ENCODE peak calls at places on chromosomes 13 and 19, in seven cellular contexts. One of them, this sample, is unnamed.

GRCh38 chr19:12648088-12648487 is 18.5 kb downstream of the MAN2B1 start:
- DNase-seq in adrenal gland: no peak
- DNase-seq in A549: no peak
- DNase-seq in sigmoid colon: no peak
- DNase-seq in heart left ventricle: no peak
- DNase-seq in esophagus squamous epithelium: no peak
- DNase-seq in breast epithelium: no peak
- DNase-seq in this sample: no peak

GRCh38 chr19:1000095-1000494 is at the start of gene GRIN3B:
- DNase-seq in adrenal gland: peak
- DNase-seq in A549: peak
- DNase-seq in sigmoid colon: no peak
- DNase-seq in heart left ventricle: peak
- DNase-seq in esophagus squamous epithelium: no peak
- DNase-seq in breast epithelium: peak
- DNase-seq in this sample: peak

GRCh38 chr13:48808689-48809088 is 155.0 kb downstream of the CYSLTR2 start:
- DNase-seq in adrenal gland: peak
- DNase-seq in A549: no peak
- DNase-seq in sigmoid colon: no peak
- DNase-seq in heart left ventricle: no peak
- DNase-seq in esophagus squamous epithelium: no peak
- DNase-seq in breast epithelium: no peak
- DNase-seq in this sample: no peak

GRCh38 chr13:36718146-36718545 is 44.3 kb downstream of the SERTM1 start:
- DNase-seq in adrenal gland: no peak
- DNase-seq in A549: no peak
- DNase-seq in sigmoid colon: no peak
- DNase-seq in heart left ventricle: no peak
- DNase-seq in esophagus squamous epithelium: no peak
- DNase-seq in breast epithelium: no peak
- DNase-seq in this sample: no peak

GRCh38 chr13:39405596-39405995 is 197.4 kb downstream of the LHFPL6 start:
- DNase-seq in adrenal gland: no peak
- DNase-seq in A549: no peak
- DNase-seq in sigmoid colon: no peak
- DNase-seq in heart left ventricle: no peak
- DNase-seq in esophagus squamous epithelium: no peak
- DNase-seq in breast epithelium: no peak
- DNase-seq in this sample: no peak

GRCh38 chr19:58562126-58563033 is 4.0 kb upstream of the UBE2M start:
- DNase-seq in adrenal gland: peak
- DNase-seq in A549: no peak
- DNase-seq in sigmoid colon: peak
- DNase-seq in heart left ventricle: peak
- DNase-seq in esophagus squamous epithelium: no peak
- DNase-seq in breast epithelium: no peak
- DNase-seq in this sample: no peak

GRCh38 chr19:55085923-55086715 is 10.4 kb downstream of the EPS8L1 start:
- DNase-seq in adrenal gland: no peak
- DNase-seq in A549: no peak
- DNase-seq in sigmoid colon: no peak
- DNase-seq in heart left ventricle: no peak
- DNase-seq in esophagus squamous epithelium: no peak
- DNase-seq in breast epithelium: no peak
- DNase-seq in this sample: no peak

GRCh38 chr13:52879950-52880650 is 31.7 kb upstream of the PCDH8 start:
- DNase-seq in adrenal gland: no peak
- DNase-seq in A549: no peak
- DNase-seq in sigmoid colon: no peak
- DNase-seq in heart left ventricle: no peak
- DNase-seq in esophagus squamous epithelium: no peak
- DNase-seq in breast epithelium: no peak
- DNase-seq in this sample: no peak

GRCh38 chr13:113954046-113954841 is 19.6 kb downstream of the C13orf46 start:
- DNase-seq in adrenal gland: no peak
- DNase-seq in A549: no peak
- DNase-seq in sigmoid colon: no peak
- DNase-seq in heart left ventricle: no peak
- DNase-seq in esophagus squamous epithelium: no peak
- DNase-seq in breast epithelium: no peak
- DNase-seq in this sample: no peak

GRCh38 chr13:24267801-24268200 is 41.6 kb upstream of the C1QTNF9 start:
- DNase-seq in adrenal gland: no peak
- DNase-seq in A549: no peak
- DNase-seq in sigmoid colon: no peak
- DNase-seq in heart left ventricle: no peak
- DNase-seq in esophagus squamous epithelium: no peak
- DNase-seq in breast epithelium: no peak
- DNase-seq in this sample: no peak

GRCh38 chr13:33207616-33207964 is 78.0 kb downstream of the STARD13 start:
- DNase-seq in adrenal gland: peak
- DNase-seq in A549: no peak
- DNase-seq in sigmoid colon: no peak
- DNase-seq in heart left ventricle: no peak
- DNase-seq in esophagus squamous epithelium: no peak
- DNase-seq in breast epithelium: no peak
- DNase-seq in this sample: no peak

GRCh38 chr19:31639306-31639705 is 290.1 kb upstream of the TSHZ3 start:
- DNase-seq in adrenal gland: no peak
- DNase-seq in A549: no peak
- DNase-seq in sigmoid colon: no peak
- DNase-seq in heart left ventricle: no peak
- DNase-seq in esophagus squamous epithelium: no peak
- DNase-seq in breast epithelium: no peak
- DNase-seq in this sample: peak

GRCh38 chr13:24668955-24669354 is 11.3 kb upstream of the ATP12A start:
- DNase-seq in adrenal gland: no peak
- DNase-seq in A549: no peak
- DNase-seq in sigmoid colon: no peak
- DNase-seq in heart left ventricle: no peak
- DNase-seq in esophagus squamous epithelium: no peak
- DNase-seq in breast epithelium: no peak
- DNase-seq in this sample: no peak

GRCh38 chr19:38417544-38418506 is 8.2 kb downstream of the RASGRP4 start:
- DNase-seq in adrenal gland: peak
- DNase-seq in A549: peak
- DNase-seq in sigmoid colon: peak
- DNase-seq in heart left ventricle: peak
- DNase-seq in esophagus squamous epithelium: no peak
- DNase-seq in breast epithelium: no peak
- DNase-seq in this sample: peak

GRCh38 chr19:58385313-58386165 is 1.5 kb upstream of the RPS5 start:
- DNase-seq in adrenal gland: no peak
- DNase-seq in A549: no peak
- DNase-seq in sigmoid colon: no peak
- DNase-seq in heart left ventricle: no peak
- DNase-seq in esophagus squamous epithelium: no peak
- DNase-seq in breast epithelium: no peak
- DNase-seq in this sample: peak

GRCh38 chr19:56155124-56155687 is 14.1 kb downstream of the ZNF444 start:
- DNase-seq in adrenal gland: peak
- DNase-seq in A549: peak
- DNase-seq in sigmoid colon: no peak
- DNase-seq in heart left ventricle: no peak
- DNase-seq in esophagus squamous epithelium: no peak
- DNase-seq in breast epithelium: no peak
- DNase-seq in this sample: peak

GRCh38 chr13:35881360-35881759 is 249.8 kb downstream of the DCLK1 start:
- DNase-seq in adrenal gland: no peak
- DNase-seq in A549: no peak
- DNase-seq in sigmoid colon: no peak
- DNase-seq in heart left ventricle: no peak
- DNase-seq in esophagus squamous epithelium: no peak
- DNase-seq in breast epithelium: no peak
- DNase-seq in this sample: no peak

GRCh38 chr13:33409673-33410072 is 124.1 kb upstream of the STARD13 start:
- DNase-seq in adrenal gland: no peak
- DNase-seq in A549: no peak
- DNase-seq in sigmoid colon: no peak
- DNase-seq in heart left ventricle: no peak
- DNase-seq in esophagus squamous epithelium: no peak
- DNase-seq in breast epithelium: no peak
- DNase-seq in this sample: no peak

GRCh38 chr19:47005873-47006272 is 13.8 kb upstream of the NPAS1 start:
- DNase-seq in adrenal gland: no peak
- DNase-seq in A549: peak
- DNase-seq in sigmoid colon: no peak
- DNase-seq in heart left ventricle: no peak
- DNase-seq in esophagus squamous epithelium: no peak
- DNase-seq in breast epithelium: no peak
- DNase-seq in this sample: peak

GRCh38 chr13:94764576-94765321 is 52.4 kb upstream of the SOX21 start:
- DNase-seq in adrenal gland: no peak
- DNase-seq in A549: no peak
- DNase-seq in sigmoid colon: no peak
- DNase-seq in heart left ventricle: no peak
- DNase-seq in esophagus squamous epithelium: no peak
- DNase-seq in breast epithelium: no peak
- DNase-seq in this sample: peak

GRCh38 chr19:33804021-33804799 is 7.5 kb downstream of the KCTD15 start:
- DNase-seq in adrenal gland: peak
- DNase-seq in A549: peak
- DNase-seq in sigmoid colon: peak
- DNase-seq in heart left ventricle: peak
- DNase-seq in esophagus squamous epithelium: no peak
- DNase-seq in breast epithelium: no peak
- DNase-seq in this sample: no peak

GRCh38 chr19:34274827-34275625 is 20.7 kb downstream of the GARRE1 start:
- DNase-seq in adrenal gland: no peak
- DNase-seq in A549: no peak
- DNase-seq in sigmoid colon: no peak
- DNase-seq in heart left ventricle: no peak
- DNase-seq in esophagus squamous epithelium: no peak
- DNase-seq in breast epithelium: no peak
- DNase-seq in this sample: no peak

GRCh38 chr13:77874406-77874805 is 44.2 kb downstream of the EDNRB start:
- DNase-seq in adrenal gland: no peak
- DNase-seq in A549: no peak
- DNase-seq in sigmoid colon: no peak
- DNase-seq in heart left ventricle: no peak
- DNase-seq in esophagus squamous epithelium: no peak
- DNase-seq in breast epithelium: no peak
- DNase-seq in this sample: no peak

GRCh38 chr13:20988909-20989735 is 72.3 kb downstream of the LATS2 start:
- DNase-seq in adrenal gland: no peak
- DNase-seq in A549: no peak
- DNase-seq in sigmoid colon: no peak
- DNase-seq in heart left ventricle: no peak
- DNase-seq in esophagus squamous epithelium: no peak
- DNase-seq in breast epithelium: no peak
- DNase-seq in this sample: no peak

GRCh38 chr13:97962887-97963286 is 9.4 kb downstream of the IPO5 start:
- DNase-seq in adrenal gland: no peak
- DNase-seq in A549: no peak
- DNase-seq in sigmoid colon: no peak
- DNase-seq in heart left ventricle: no peak
- DNase-seq in esophagus squamous epithelium: no peak
- DNase-seq in breast epithelium: no peak
- DNase-seq in this sample: no peak

DNA sequence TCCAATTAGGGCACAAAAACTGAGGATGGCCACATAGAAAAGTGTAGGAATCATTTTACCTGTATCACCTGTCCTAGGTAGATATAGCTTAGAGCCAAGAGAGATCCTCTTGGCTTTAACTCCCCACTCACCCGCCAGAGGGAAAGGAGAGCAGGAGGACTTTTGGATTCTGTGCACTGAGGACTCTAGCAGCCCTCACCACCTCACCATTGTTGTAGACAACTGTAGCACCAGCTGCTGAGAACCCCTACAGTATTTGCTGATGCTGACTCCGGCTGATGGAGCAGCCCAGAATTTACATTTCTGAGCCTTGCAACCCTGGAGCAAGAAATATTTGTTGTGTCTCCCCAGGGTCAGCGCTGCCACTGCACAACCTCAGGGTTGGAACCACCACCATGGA is 2044.4 kb downstream of the OLFM4 start:
- DNase-seq in adrenal gland: no peak
- DNase-seq in A549: no peak
- DNase-seq in sigmoid colon: no peak
- DNase-seq in heart left ventricle: no peak
- DNase-seq in esophagus squamous epithelium: no peak
- DNase-seq in breast epithelium: no peak
- DNase-seq in this sample: no peak
- H3K4me3 ChIP-seq in adrenal gland: no peak
- H3K4me3 ChIP-seq in A549: no peak
- H3K4me3 ChIP-seq in sigmoid colon: no peak
- H3K4me3 ChIP-seq in heart left ventricle: no peak
- H3K4me3 ChIP-seq in esophagus squamous epithelium: no peak
- H3K4me3 ChIP-seq in breast epithelium: no peak
- H3K4me3 ChIP-seq in this sample: no peak

DNA sequence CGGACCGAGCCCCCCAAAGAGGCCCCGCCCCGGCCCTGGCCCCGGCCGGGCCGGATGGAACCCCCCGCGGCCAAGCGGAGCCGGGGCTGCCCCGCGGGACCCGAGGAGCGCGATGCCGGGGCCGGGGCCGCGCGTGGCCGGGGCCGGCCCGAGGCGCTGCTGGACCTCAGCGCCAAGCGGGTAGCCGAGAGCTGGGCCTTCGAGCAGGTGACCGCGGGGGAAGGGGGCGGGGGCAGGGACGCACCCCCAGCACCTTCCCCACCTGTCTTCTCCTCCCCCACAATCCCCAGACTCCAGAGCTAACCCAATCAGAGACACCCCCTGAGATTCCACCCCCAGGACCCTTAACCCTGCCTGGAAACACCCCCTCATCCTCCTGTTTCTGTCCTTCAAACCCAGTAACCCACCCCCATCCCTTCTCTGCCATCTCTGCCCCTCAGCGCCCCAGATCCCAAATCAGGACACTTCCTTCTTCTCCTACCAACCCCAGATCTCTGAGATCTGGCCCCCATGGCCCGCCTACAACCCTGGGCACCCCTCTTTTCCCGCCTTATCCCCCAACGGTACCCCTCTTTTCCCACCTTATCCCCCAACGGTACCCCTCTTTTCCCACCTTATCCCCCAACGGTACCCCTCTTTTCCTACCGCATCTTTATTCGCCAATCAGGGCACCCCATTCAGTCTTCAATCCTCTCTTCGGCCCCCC is 505 bp downstream of the ZSWIM4 start:
- DNase-seq in adrenal gland: peak
- DNase-seq in A549: peak
- DNase-seq in sigmoid colon: no peak
- DNase-seq in heart left ventricle: peak
- DNase-seq in esophagus squamous epithelium: no peak
- DNase-seq in breast epithelium: no peak
- DNase-seq in this sample: no peak
- TF ChIP-seq POLR2A in adrenal gland: no peak
- TF ChIP-seq POLR2A in A549: no peak
- TF ChIP-seq POLR2A in sigmoid colon: no peak
- TF ChIP-seq POLR2A in heart left ventricle: no peak
- TF ChIP-seq POLR2A in esophagus squamous epithelium: no peak
- TF ChIP-seq POLR2A in breast epithelium: no peak
- TF ChIP-seq POLR2A in this sample: no peak

GRCh38 chr19:21482863-21483276 is 22.5 kb upstream of the ZNF429 start:
- DNase-seq in adrenal gland: peak
- DNase-seq in A549: peak
- DNase-seq in sigmoid colon: peak
- DNase-seq in heart left ventricle: peak
- DNase-seq in esophagus squamous epithelium: no peak
- DNase-seq in breast epithelium: peak
- DNase-seq in this sample: peak
- H3K4me3 ChIP-seq in adrenal gland: no peak
- H3K4me3 ChIP-seq in A549: no peak
- H3K4me3 ChIP-seq in sigmoid colon: no peak
- H3K4me3 ChIP-seq in heart left ventricle: peak
- H3K4me3 ChIP-seq in esophagus squamous epithelium: no peak
- H3K4me3 ChIP-seq in breast epithelium: peak
- H3K4me3 ChIP-seq in this sample: no peak

GRCh38 chr19:7928741-7929701 is 3.1 kb upstream of the CTXN1 start:
- DNase-seq in adrenal gland: peak
- DNase-seq in A549: peak
- DNase-seq in sigmoid colon: peak
- DNase-seq in heart left ventricle: no peak
- DNase-seq in esophagus squamous epithelium: no peak
- DNase-seq in breast epithelium: no peak
- DNase-seq in this sample: peak
- TF ChIP-seq POLR2A in adrenal gland: peak
- TF ChIP-seq POLR2A in A549: no peak
- TF ChIP-seq POLR2A in sigmoid colon: no peak
- TF ChIP-seq POLR2A in heart left ventricle: no peak
- TF ChIP-seq POLR2A in esophagus squamous epithelium: no peak
- TF ChIP-seq POLR2A in breast epithelium: no peak
- TF ChIP-seq POLR2A in this sample: no peak